ENCODE peak calls at places on chromosome 14, in five cellular contexts. F, C, Y, M and R are unnamed samples. For H3K4me1, the result is how much of the 10 kb centered on the place peaks cover.

GRCh38 chr14:33317675-33318074 is 379.0 kb downstream of the NPAS3 start:
- DNase-seq in F (no peak), C (no peak), Y (no peak), M (no peak), R (no peak)

GRCh38 chr14:99687284-99688209 is 3.4 kb downstream of the CYP46A1 start:
- DNase-seq in F (no peak), C (peak), Y (peak), M (peak), R (no peak)

GRCh38 chr14:98173291-98173690 is 1098.7 kb downstream of the BCL11B start:
- DNase-seq in F (no peak), C (no peak), Y (no peak), M (peak), R (no peak)

GRCh38 chr14:33848706-33849454 is 102.0 kb downstream of the EGLN3 start:
- DNase-seq in F (peak), C (peak), Y (peak), M (peak), R (peak)

GRCh38 chr14:101591121-101591520 is 29.8 kb downstream of the DIO3 start:
- DNase-seq in F (no peak), C (no peak), Y (no peak), M (no peak), R (peak)

GRCh38 chr14:101499080-101499479 is 62.2 kb upstream of the DIO3 start:
- DNase-seq in F (no peak), C (peak), Y (peak), M (no peak), R (peak)

GRCh38 chr14:23695220-23695999 is 59.2 kb downstream of the DHRS2 start:
- DNase-seq in F (no peak), C (no peak), Y (peak), M (no peak), R (no peak)

GRCh38 chr14:94079891-94080605 is 954 bp downstream of the DDX24 start:
- DNase-seq in F (no peak), C (no peak), Y (no peak), M (no peak), R (no peak)

GRCh38 chr14:20683125-20683895 is 1.1 kb upstream of the RNASE4 start:
- DNase-seq in F (peak), C (peak), Y (peak), M (peak), R (peak)

GRCh38 chr14:24334431-24335271 is at the start of gene ADCY4:
- DNase-seq in F (no peak), C (no peak), Y (no peak), M (peak), R (peak)

GRCh38 chr14:72781476-72782181 is 112.3 kb downstream of the DPF3 start:
- DNase-seq in F (peak), C (no peak), Y (no peak), M (no peak), R (no peak)

GRCh38 chr14:85532570-85532969 is 2.6 kb downstream of the FLRT2 start:
- DNase-seq in F (no peak), C (no peak), Y (no peak), M (no peak), R (no peak)

GRCh38 chr14:92916201-92916600 is 6.7 kb upstream of the CHGA start:
- DNase-seq in F (no peak), C (no peak), Y (no peak), M (no peak), R (no peak)

GRCh38 chr14:80310950-80311349 is 99.6 kb upstream of the DIO2 start:
- DNase-seq in F (no peak), C (no peak), Y (no peak), M (no peak), R (no peak)

GRCh38 chr14:77051101-77051500 is 22.6 kb upstream of the IRF2BPL start:
- DNase-seq in F (no peak), C (no peak), Y (no peak), M (peak), R (peak)

GRCh38 chr14:101249676-101250036 is 311.6 kb upstream of the DIO3 start:
- DNase-seq in F (no peak), C (no peak), Y (no peak), M (no peak), R (no peak)

GRCh38 chr14:24630872-24631477 is 3.0 kb downstream of the GZMB start:
- DNase-seq in F (no peak), C (no peak), Y (no peak), M (no peak), R (no peak)

GRCh38 chr14:39175445-39176262 is 600 bp downstream of the PNN start:
- DNase-seq in F (no peak), C (no peak), Y (peak), M (no peak), R (no peak)

GRCh38 chr14:81400852-81401251 is 728 bp upstream of the STON2 start:
- DNase-seq in F (peak), C (peak), Y (no peak), M (peak), R (no peak)

GRCh38 chr14:19918553-19919264 is 1.7 kb upstream of the OR4K5 start:
- DNase-seq in F (no peak), C (no peak), Y (no peak), M (no peak), R (no peak)

GRCh38 chr14:71554323-71554722 is 377.9 kb upstream of the RGS6 start:
- DNase-seq in F (no peak), C (no peak), Y (no peak), M (no peak), R (no peak)
- H3K4me1 ChIP-seq in F (under half), C (under half), Y (under half), M (under half), R (under half)

GRCh38 chr14:67418368-67419174 is 6.6 kb upstream of the PLEK2 start:
- DNase-seq in F (peak), C (no peak), Y (no peak), M (peak), R (no peak)

GRCh38 chr14:67416085-67416484 is 4.1 kb upstream of the PLEK2 start:
- DNase-seq in F (no peak), C (no peak), Y (no peak), M (no peak), R (no peak)

GRCh38 chr14:67413806-67414769 is 2.1 kb upstream of the PLEK2 start:
- DNase-seq in F (peak), C (no peak), Y (no peak), M (no peak), R (no peak)

GRCh38 chr14:67417633-67418032 is 5.7 kb upstream of the PLEK2 start:
- DNase-seq in F (no peak), C (no peak), Y (no peak), M (no peak), R (no peak)

GRCh38 chr14:67416810-67417209 is 4.8 kb upstream of the PLEK2 start:
- DNase-seq in F (no peak), C (no peak), Y (no peak), M (no peak), R (no peak)
- H3K4me1 ChIP-seq in F (under half), C (under half), Y (under half), M (under half), R (under half)

DNA sequence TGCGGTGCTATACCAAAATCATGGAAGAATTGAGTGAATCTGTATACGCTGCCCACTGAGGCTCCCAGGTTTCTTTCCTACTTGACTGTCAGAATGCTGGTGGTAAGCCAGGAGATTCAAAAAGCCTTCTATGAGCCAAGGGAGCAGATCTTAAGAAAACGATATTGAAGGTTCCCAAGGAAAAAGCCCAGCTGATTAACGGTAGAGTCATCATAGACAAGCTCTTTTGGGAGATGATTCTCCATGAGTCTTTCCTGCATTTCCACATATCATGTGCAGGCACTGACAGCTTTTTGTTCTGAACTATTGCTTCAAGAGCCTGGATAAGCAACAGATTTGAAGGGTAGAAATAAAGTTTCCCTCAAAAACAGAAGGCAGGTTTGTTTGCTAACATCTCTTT is 17.5 kb downstream of the SLC35F4 start:
- DNase-seq in F (no peak), C (no peak), Y (no peak), M (no peak), R (no peak)
- H3K4me1 ChIP-seq in F (under half), C (under half), Y (under half), M (under half), R (under half)

DNA sequence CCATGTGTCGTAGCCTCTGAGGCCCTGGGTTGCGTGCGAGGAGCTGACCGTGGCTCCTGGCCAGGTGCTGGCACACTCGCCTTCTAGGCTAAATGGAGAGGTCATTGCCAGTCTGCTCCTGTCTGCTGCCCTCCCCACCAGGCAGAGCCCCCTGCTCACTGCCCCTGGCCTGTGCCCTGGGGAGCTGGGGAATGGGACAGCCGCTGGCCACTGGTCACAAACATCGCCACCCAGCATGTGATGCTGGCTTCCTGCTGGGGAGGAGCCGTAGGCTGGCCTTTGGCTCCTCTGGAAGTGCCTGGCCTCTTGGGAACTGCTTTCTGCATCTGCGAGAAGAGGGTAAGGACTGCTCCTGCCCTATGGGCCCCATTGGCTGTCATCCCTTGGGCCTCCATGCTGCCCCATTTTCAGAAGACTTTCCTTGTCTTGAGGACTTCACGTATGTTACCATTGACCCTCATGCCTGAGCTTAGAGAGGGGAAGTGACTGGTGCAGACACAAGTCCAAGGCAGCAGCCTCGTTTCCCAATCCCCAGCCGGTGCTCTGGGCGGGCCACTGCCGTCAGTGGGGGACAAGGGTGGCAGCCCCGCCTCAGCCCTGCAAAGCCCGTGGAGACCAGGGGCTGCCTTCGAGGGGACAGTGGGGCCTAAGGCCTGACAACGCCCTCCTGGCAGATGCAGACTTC is 2.0 kb upstream of the TNFAIP2 start:
- DNase-seq in F (peak), C (no peak), Y (peak), M (peak), R (peak)
- H3K4me1 ChIP-seq in F (half or more), C (under half), Y (under half), M (under half), R (under half)

DNA sequence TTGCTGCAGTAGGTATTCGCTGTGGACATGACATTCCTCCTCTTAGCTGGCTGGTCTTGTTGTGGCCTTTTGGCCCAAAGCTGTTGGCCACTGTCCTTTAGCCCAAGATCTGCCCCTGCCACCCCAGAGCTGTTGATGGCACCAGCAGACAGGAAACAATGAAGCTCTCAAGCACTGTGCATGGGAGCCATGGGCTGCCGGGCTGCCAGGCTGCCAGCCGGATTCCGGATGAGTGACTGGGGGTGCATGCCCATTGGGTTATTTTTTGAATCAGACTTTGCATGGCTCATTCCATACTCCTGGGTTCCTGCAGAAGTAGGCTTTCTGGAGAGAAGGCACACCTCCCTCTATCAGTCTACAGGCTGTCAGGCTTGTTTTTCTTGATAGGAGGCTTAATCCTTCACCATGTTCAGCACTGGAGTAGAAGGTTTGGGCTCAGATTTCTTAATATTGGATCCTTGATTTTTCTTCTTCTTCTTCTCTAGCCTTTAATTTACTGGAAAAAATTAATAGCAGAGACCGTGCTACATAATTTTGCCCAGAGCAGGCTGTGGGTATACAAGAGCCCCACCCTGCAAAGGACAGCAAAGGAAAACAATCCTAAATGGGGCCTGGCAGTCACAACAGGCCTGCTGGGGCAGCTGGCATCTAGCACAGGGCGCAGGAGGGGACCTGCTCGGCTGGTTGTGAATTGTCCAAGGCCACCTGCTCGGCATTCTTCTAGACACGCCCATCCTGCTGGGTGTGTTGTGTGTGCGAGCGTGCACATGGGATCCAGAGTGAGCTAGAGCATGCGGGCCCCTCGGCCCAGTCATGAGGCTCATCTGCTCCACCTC is 32.2 kb downstream of the MAX start:
- DNase-seq in F (no peak), C (no peak), Y (no peak), M (peak), R (no peak)
- H3K4me1 ChIP-seq in F (under half), C (under half), Y (under half), M (under half), R (under half)